ENCODE peak calls at places on chromosomes 5 and 9, in nine cellular contexts. One of them, this sample, is unnamed.

GRCh38 chr9:108469654-108470053 is 386.1 kb downstream of the ACTL7B start:
- DNase-seq in GM04504: no peak
- DNase-seq in stimulated activated CD4-positive, alpha-beta T cell treated with anti-CD3 and anti-CD28 coated beads, Interleukin-2, amount 100 ng/mL, for 24 hours: no peak
- DNase-seq in ureter: no peak
- DNase-seq in GM03348: peak
- DNase-seq in DND-41: no peak
- DNase-seq in Right ventricle myocardium superior: peak
- DNase-seq in progenitor cell of endocrine pancreas: no peak
- DNase-seq in epithelial cell of proximal tubule: no peak
- DNase-seq in this sample: no peak

GRCh38 chr5:84603557-84604185 is 219.0 kb upstream of the EDIL3 start:
- DNase-seq in stimulated activated CD4-positive, alpha-beta T cell treated with anti-CD3 and anti-CD28 coated beads, Interleukin-2, amount 100 ng/mL, for 24 hours: no peak
- DNase-seq in Right ventricle myocardium superior: peak
- DNase-seq in epithelial cell of proximal tubule: no peak
- DNase-seq in GM04504: peak
- DNase-seq in DND-41: no peak
- DNase-seq in progenitor cell of endocrine pancreas: no peak
- DNase-seq in ureter: no peak
- DNase-seq in GM03348: peak
- DNase-seq in this sample: no peak

GRCh38 chr5:53381-54174 is 38.4 kb upstream of the PLEKHG4B start:
- DNase-seq in progenitor cell of endocrine pancreas: peak
- DNase-seq in ureter: no peak
- DNase-seq in DND-41: no peak
- DNase-seq in GM04504: no peak
- DNase-seq in GM03348: peak
- DNase-seq in Right ventricle myocardium superior: peak
- DNase-seq in epithelial cell of proximal tubule: no peak
- DNase-seq in stimulated activated CD4-positive, alpha-beta T cell treated with anti-CD3 and anti-CD28 coated beads, Interleukin-2, amount 100 ng/mL, for 24 hours: peak
- DNase-seq in this sample: no peak

GRCh38 chr5:93078082-93079038 is 502.7 kb downstream of the NR2F1-AS1 start:
- DNase-seq in ureter: peak
- DNase-seq in GM03348: peak
- DNase-seq in DND-41: no peak
- DNase-seq in epithelial cell of proximal tubule: peak
- DNase-seq in Right ventricle myocardium superior: peak
- DNase-seq in stimulated activated CD4-positive, alpha-beta T cell treated with anti-CD3 and anti-CD28 coated beads, Interleukin-2, amount 100 ng/mL, for 24 hours: no peak
- DNase-seq in progenitor cell of endocrine pancreas: no peak
- DNase-seq in GM04504: peak
- DNase-seq in this sample: peak

GRCh38 chr5:169946743-169947142 is 33.6 kb downstream of the INSYN2B start:
- DNase-seq in Right ventricle myocardium superior: no peak
- DNase-seq in GM04504: no peak
- DNase-seq in DND-41: no peak
- DNase-seq in progenitor cell of endocrine pancreas: no peak
- DNase-seq in ureter: no peak
- DNase-seq in GM03348: no peak
- DNase-seq in stimulated activated CD4-positive, alpha-beta T cell treated with anti-CD3 and anti-CD28 coated beads, Interleukin-2, amount 100 ng/mL, for 24 hours: no peak
- DNase-seq in epithelial cell of proximal tubule: no peak
- DNase-seq in this sample: no peak

GRCh38 chr5:44002381-44002901 is 386.8 kb downstream of the FGF10 start:
- DNase-seq in GM03348: no peak
- DNase-seq in Right ventricle myocardium superior: no peak
- DNase-seq in ureter: peak
- DNase-seq in epithelial cell of proximal tubule: peak
- DNase-seq in DND-41: no peak
- DNase-seq in GM04504: no peak
- DNase-seq in stimulated activated CD4-positive, alpha-beta T cell treated with anti-CD3 and anti-CD28 coated beads, Interleukin-2, amount 100 ng/mL, for 24 hours: no peak
- DNase-seq in progenitor cell of endocrine pancreas: no peak
- DNase-seq in this sample: peak

GRCh38 chr5:157802747-157803146 is 56.2 kb downstream of the CLINT1 start:
- DNase-seq in DND-41: no peak
- DNase-seq in Right ventricle myocardium superior: no peak
- DNase-seq in epithelial cell of proximal tubule: no peak
- DNase-seq in ureter: no peak
- DNase-seq in progenitor cell of endocrine pancreas: no peak
- DNase-seq in GM03348: no peak
- DNase-seq in GM04504: no peak
- DNase-seq in stimulated activated CD4-positive, alpha-beta T cell treated with anti-CD3 and anti-CD28 coated beads, Interleukin-2, amount 100 ng/mL, for 24 hours: no peak
- DNase-seq in this sample: no peak

GRCh38 chr5:964821-965220 is 43.8 kb upstream of the NKD2 start:
- DNase-seq in epithelial cell of proximal tubule: no peak
- DNase-seq in GM03348: peak
- DNase-seq in progenitor cell of endocrine pancreas: no peak
- DNase-seq in DND-41: no peak
- DNase-seq in Right ventricle myocardium superior: no peak
- DNase-seq in ureter: no peak
- DNase-seq in GM04504: no peak
- DNase-seq in stimulated activated CD4-positive, alpha-beta T cell treated with anti-CD3 and anti-CD28 coated beads, Interleukin-2, amount 100 ng/mL, for 24 hours: no peak
- DNase-seq in this sample: no peak

GRCh38 chr5:156312897-156313680 is 13.9 kb upstream of the SGCD start:
- DNase-seq in Right ventricle myocardium superior: no peak
- DNase-seq in progenitor cell of endocrine pancreas: no peak
- DNase-seq in DND-41: no peak
- DNase-seq in epithelial cell of proximal tubule: no peak
- DNase-seq in stimulated activated CD4-positive, alpha-beta T cell treated with anti-CD3 and anti-CD28 coated beads, Interleukin-2, amount 100 ng/mL, for 24 hours: no peak
- DNase-seq in ureter: no peak
- DNase-seq in GM03348: no peak
- DNase-seq in GM04504: no peak
- DNase-seq in this sample: no peak

GRCh38 chr5:34598177-34598794 is 57.8 kb upstream of the RAI14 start:
- DNase-seq in DND-41: no peak
- DNase-seq in progenitor cell of endocrine pancreas: no peak
- DNase-seq in Right ventricle myocardium superior: no peak
- DNase-seq in GM04504: peak
- DNase-seq in stimulated activated CD4-positive, alpha-beta T cell treated with anti-CD3 and anti-CD28 coated beads, Interleukin-2, amount 100 ng/mL, for 24 hours: no peak
- DNase-seq in GM03348: peak
- DNase-seq in epithelial cell of proximal tubule: peak
- DNase-seq in ureter: peak
- DNase-seq in this sample: no peak

GRCh38 chr5:150412319-150413175 is at the start of gene CD74:
- DNase-seq in GM03348: peak
- DNase-seq in Right ventricle myocardium superior: peak
- DNase-seq in GM04504: no peak
- DNase-seq in ureter: peak
- DNase-seq in progenitor cell of endocrine pancreas: peak
- DNase-seq in epithelial cell of proximal tubule: peak
- DNase-seq in stimulated activated CD4-positive, alpha-beta T cell treated with anti-CD3 and anti-CD28 coated beads, Interleukin-2, amount 100 ng/mL, for 24 hours: peak
- DNase-seq in DND-41: peak
- DNase-seq in this sample: peak

GRCh38 chr9:130518943-130519772 is 60.2 kb upstream of the FUBP3 start:
- DNase-seq in ureter: no peak
- DNase-seq in Right ventricle myocardium superior: no peak
- DNase-seq in epithelial cell of proximal tubule: no peak
- DNase-seq in progenitor cell of endocrine pancreas: no peak
- DNase-seq in stimulated activated CD4-positive, alpha-beta T cell treated with anti-CD3 and anti-CD28 coated beads, Interleukin-2, amount 100 ng/mL, for 24 hours: no peak
- DNase-seq in GM04504: no peak
- DNase-seq in DND-41: no peak
- DNase-seq in GM03348: no peak
- DNase-seq in this sample: no peak

GRCh38 chr5:137753227-137753985 is 757 bp downstream of the HNRNPA0 start:
- DNase-seq in epithelial cell of proximal tubule: no peak
- DNase-seq in stimulated activated CD4-positive, alpha-beta T cell treated with anti-CD3 and anti-CD28 coated beads, Interleukin-2, amount 100 ng/mL, for 24 hours: peak
- DNase-seq in GM04504: no peak
- DNase-seq in GM03348: peak
- DNase-seq in ureter: peak
- DNase-seq in DND-41: peak
- DNase-seq in progenitor cell of endocrine pancreas: peak
- DNase-seq in Right ventricle myocardium superior: peak
- DNase-seq in this sample: peak

GRCh38 chr5:62208218-62208852 is 97.7 kb upstream of the KIF2A start:
- DNase-seq in progenitor cell of endocrine pancreas: no peak
- DNase-seq in GM04504: no peak
- DNase-seq in stimulated activated CD4-positive, alpha-beta T cell treated with anti-CD3 and anti-CD28 coated beads, Interleukin-2, amount 100 ng/mL, for 24 hours: no peak
- DNase-seq in GM03348: no peak
- DNase-seq in ureter: no peak
- DNase-seq in DND-41: no peak
- DNase-seq in Right ventricle myocardium superior: no peak
- DNase-seq in epithelial cell of proximal tubule: no peak
- DNase-seq in this sample: no peak

GRCh38 chr5:83368317-83368716 is 103.2 kb upstream of the VCAN start:
- DNase-seq in epithelial cell of proximal tubule: no peak
- DNase-seq in Right ventricle myocardium superior: no peak
- DNase-seq in DND-41: no peak
- DNase-seq in GM04504: peak
- DNase-seq in GM03348: peak
- DNase-seq in progenitor cell of endocrine pancreas: no peak
- DNase-seq in ureter: no peak
- DNase-seq in stimulated activated CD4-positive, alpha-beta T cell treated with anti-CD3 and anti-CD28 coated beads, Interleukin-2, amount 100 ng/mL, for 24 hours: no peak
- DNase-seq in this sample: no peak

This sample was measured in left lobe of liver.